ENCODE peak calls at places on chromosomes 4 and X, in nine cellular contexts. L is transverse colon, M is A673, J is HFF-Myc, C is cardiac muscle cell, D is Peyer's patch, G is GM12865, U is type B pancreatic cell, T is mucosa of descending colon. V is an unnamed sample.

GRCh38 chr4:155709878-155710277 is 43.2 kb downstream of the GUCY1A1 start:
- DNase-seq in T (no peak), D (no peak), G (no peak), L (no peak), M (no peak), C (no peak), U (no peak), J (no peak), V (no peak)

GRCh38 chrX:9786839-9787635 is 808 bp downstream of the SHROOM2 start:
- DNase-seq in C (peak), J (peak), M (no peak), G (no peak), L (no peak), D (peak), T (no peak), U (no peak), V (no peak)

GRCh38 chrX:155086202-155086840 is 15.0 kb downstream of the BRCC3 start:
- DNase-seq in J (no peak), M (peak), L (peak), D (no peak), G (peak), C (peak), T (no peak), U (no peak), V (no peak)

GRCh38 chr4:35986537-35986936 is 257.8 kb downstream of the ARAP2 start:
- DNase-seq in D (no peak), U (no peak), T (no peak), G (no peak), M (no peak), C (no peak), J (no peak), L (no peak), V (no peak)

GRCh38 chr4:94957030-94957429 is 199.3 kb downstream of the BMPR1B start:
- DNase-seq in C (peak), G (no peak), L (no peak), J (no peak), T (no peak), U (no peak), M (no peak), D (no peak), V (no peak)

GRCh38 chrX:9656277-9656676 is 109.4 kb downstream of the GPR143 start:
- DNase-seq in C (no peak), J (no peak), L (no peak), M (no peak), G (peak), D (no peak), U (no peak), T (no peak), V (no peak)

GRCh38 chrX:28586291-28586690 is 955 bp upstream of the IL1RAPL1 start:
- DNase-seq in M (peak), G (no peak), L (peak), U (no peak), J (no peak), C (peak), T (no peak), D (no peak), V (no peak)

GRCh38 chrX:1306909-1307625 is 29.5 kb upstream of the IL3RA start:
- DNase-seq in L (no peak), M (no peak), G (no peak), D (no peak), U (no peak), C (no peak), T (no peak), J (no peak), V (no peak)

GRCh38 chrX:30530591-30530990 is 47.0 kb downstream of the TASL start:
- DNase-seq in C (no peak), J (no peak), U (no peak), T (no peak), L (no peak), M (no peak), D (no peak), G (no peak), V (no peak)

GRCh38 chr4:148054275-148054674 is 322.4 kb downstream of the ARHGAP10 start:
- DNase-seq in T (no peak), D (no peak), J (peak), U (no peak), M (peak), L (no peak), G (peak), C (no peak), V (no peak)

GRCh38 chrX:55026840-55027239 is 3.9 kb downstream of the ALAS2 start:
- DNase-seq in U (no peak), D (no peak), J (no peak), G (no peak), C (no peak), M (no peak), L (no peak), T (no peak), V (no peak)

GRCh38 chr4:151139814-151140213 is 40.4 kb downstream of the RPS3A start:
- DNase-seq in D (no peak), J (no peak), G (no peak), M (no peak), T (no peak), C (no peak), U (no peak), L (no peak), V (no peak)

GRCh38 chr4:173536808-173537429 is 6.9 kb upstream of the HAND2 start:
- DNase-seq in C (peak), L (no peak), M (no peak), G (no peak), U (no peak), T (no peak), J (no peak), D (no peak), V (no peak)

GRCh38 chr4:17094811-17095210 is 196.4 kb upstream of the LDB2 start:
- DNase-seq in C (no peak), J (no peak), G (no peak), U (no peak), M (peak), D (no peak), T (no peak), L (no peak), V (no peak)

GRCh38 chr4:2306773-2307410 is 45.0 kb upstream of the MXD4 start:
- DNase-seq in U (no peak), L (no peak), C (no peak), J (no peak), M (no peak), T (no peak), D (no peak), G (no peak), V (no peak)

GRCh38 chrX:4932790-4933189 is 1219.3 kb upstream of the PRKX start:
- DNase-seq in G (no peak), U (no peak), J (no peak), C (no peak), T (no peak), D (no peak), L (no peak), M (no peak), V (no peak)

GRCh38 chr4:10205223-10205622 is 88.6 kb upstream of the WDR1 start:
- DNase-seq in C (no peak), G (no peak), J (no peak), M (no peak), U (no peak), L (no peak), T (no peak), D (no peak), V (no peak)

GRCh38 chrX:96182366-96182765 is 502.3 kb upstream of the DIAPH2 start:
- DNase-seq in D (no peak), C (peak), J (no peak), M (peak), G (peak), T (no peak), U (no peak), L (peak), V (no peak)

GRCh38 chrX:7435822-7436221 is 287.9 kb upstream of the PUDP start:
- DNase-seq in U (no peak), T (no peak), D (no peak), L (no peak), C (no peak), G (no peak), M (no peak), J (no peak), V (no peak)
- TF ChIP-seq CTCF in U (no peak), T (no peak), D (no peak), L (no peak), C (no peak), G (no peak), M (no peak), J (no peak), V (no peak)

GRCh38 chr4:55884851-55885219 is 31.4 kb downstream of the EXOC1 start:
- DNase-seq in T (no peak), C (no peak), D (no peak), G (no peak), J (no peak), U (no peak), L (no peak), M (no peak), V (no peak)

GRCh38 chr4:55884093-55884850 is 30.8 kb downstream of the EXOC1 start:
- DNase-seq in L (no peak), J (no peak), C (no peak), T (no peak), M (no peak), D (no peak), G (no peak), U (no peak), V (no peak)

DNA sequence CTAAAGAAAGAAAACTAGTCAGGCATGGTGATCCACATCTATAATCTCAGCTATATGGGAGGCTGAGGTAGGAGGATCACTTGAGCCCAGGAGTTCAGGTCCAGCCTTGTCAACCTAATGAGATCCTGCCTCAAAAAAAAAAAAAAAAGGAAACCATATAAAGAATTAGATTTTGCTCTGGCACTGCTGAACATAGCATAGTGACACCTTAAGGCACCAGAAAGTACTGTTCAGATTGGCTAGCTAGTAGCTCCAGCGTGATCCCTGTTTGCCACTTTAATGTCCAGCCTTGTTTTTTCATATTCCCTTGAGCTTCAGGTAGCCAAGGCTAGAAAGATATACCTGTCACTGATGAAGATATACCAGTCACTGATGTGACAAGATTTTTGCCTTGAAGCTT is 34.1 kb downstream of the EXOC1 start:
- DNase-seq in T (no peak), U (no peak), D (no peak), J (no peak), G (no peak), C (no peak), L (no peak), M (no peak), V (no peak)
- TF ChIP-seq CTCF in T (no peak), U (no peak), D (no peak), J (peak), G (no peak), C (no peak), L (no peak), M (peak), V (no peak)

GRCh38 chrX:134472041-134472440 is 12.1 kb downstream of the HPRT1 start:
- DNase-seq in C (no peak), M (no peak), D (no peak), J (no peak), U (no peak), T (no peak), L (no peak), G (no peak), V (no peak)
- TF ChIP-seq CTCF in C (no peak), M (no peak), D (no peak), J (no peak), U (no peak), T (no peak), L (no peak), G (no peak), V (no peak)

GRCh38 chrX:145213504-145213903 is 33.8 kb upstream of the SPANXN1 start:
- DNase-seq in U (no peak), G (peak), J (no peak), L (no peak), T (no peak), M (peak), C (peak), D (no peak), V (no peak)
- TF ChIP-seq CTCF in U (peak), G (no peak), J (peak), L (no peak), T (no peak), M (peak), C (no peak), D (no peak), V (no peak)

V was measured in GM20000.